ENCODE peak calls at places on chromosome 21, in six cellular contexts. K is psoas muscle, V is aorta, D is heart left ventricle, A is neural progenitor cell, Q is GM23248. X is an unnamed sample.

GRCh38 chr21:45727390-45727789 is 83.9 kb downstream of the PCBP3 start:
- DNase-seq in V (no peak), Q (no peak), K (no peak), D (no peak), A (no peak), X (no peak)

GRCh38 chr21:14591882-14592281 is 45.8 kb upstream of the SAMSN1 start:
- DNase-seq in D (no peak), A (no peak), K (peak), Q (peak), V (no peak), X (no peak)

GRCh38 chr21:33237446-33237845 is 7.7 kb downstream of the IFNAR2 start:
- DNase-seq in Q (no peak), A (no peak), K (no peak), V (no peak), D (no peak), X (no peak)

GRCh38 chr21:29271927-29272333 is 26.8 kb upstream of the BACH1 start:
- DNase-seq in D (no peak), V (no peak), A (no peak), K (no peak), Q (peak), X (no peak)

GRCh38 chr21:17925900-17926299 is 106.7 kb upstream of the C21orf91 start:
- DNase-seq in D (no peak), V (no peak), Q (peak), K (no peak), A (peak), X (peak)

GRCh38 chr21:44697811-44698734 is 1.1 kb downstream of the KRTAP10-12 start:
- DNase-seq in Q (no peak), D (no peak), A (peak), K (no peak), V (no peak), X (no peak)

GRCh38 chr21:43829575-43830119 is 35.4 kb upstream of the AGPAT3 start:
- DNase-seq in V (no peak), A (no peak), Q (no peak), D (no peak), K (no peak), X (no peak)

GRCh38 chr21:14685568-14685967 is 139.5 kb upstream of the SAMSN1 start:
- DNase-seq in D (no peak), K (no peak), A (no peak), V (no peak), Q (no peak), X (no peak)

GRCh38 chr21:15134711-15135110 is 69.9 kb upstream of the NRIP1 start:
- DNase-seq in A (no peak), Q (no peak), K (no peak), D (no peak), V (no peak), X (no peak)

GRCh38 chr21:29025328-29025713 is 853 bp downstream of the USP16 start:
- DNase-seq in V (no peak), D (no peak), K (no peak), Q (peak), A (peak), X (peak)

GRCh38 chr21:44702973-44703730 is 6.2 kb downstream of the KRTAP10-12 start:
- DNase-seq in Q (no peak), D (no peak), K (no peak), A (no peak), V (no peak), X (no peak)

GRCh38 chr21:45365608-45366241 is 39.2 kb upstream of the COL18A1 start:
- DNase-seq in Q (peak), A (peak), K (no peak), V (no peak), D (peak), X (peak)

GRCh38 chr21:43921602-43921978 is 56.6 kb downstream of the AGPAT3 start:
- DNase-seq in K (no peak), V (peak), D (no peak), A (peak), Q (no peak), X (no peak)

GRCh38 chr21:34276711-34277425 is 86.9 kb upstream of the KCNE2 start:
- DNase-seq in K (no peak), D (no peak), Q (peak), V (no peak), A (no peak), X (no peak)

GRCh38 chr21:23804866-23805265 is 1802.4 kb downstream of the MRPL39 start:
- DNase-seq in K (no peak), V (no peak), D (no peak), A (no peak), Q (no peak), X (no peak)

GRCh38 chr21:45000637-45001133 is 60.9 kb downstream of the SLX9 start:
- DNase-seq in A (no peak), K (no peak), V (no peak), Q (no peak), D (peak), X (no peak)

GRCh38 chr21:36385909-36386642 is 884 bp downstream of the CHAF1B start:
- DNase-seq in Q (peak), A (peak), D (no peak), V (no peak), K (no peak), X (peak)
- H3K27ac ChIP-seq in Q (no peak), A (no peak), D (no peak), V (no peak), K (peak), X (no peak)

GRCh38 chr21:39137248-39138186 is 45.7 kb downstream of the PSMG1 start:
- DNase-seq in K (no peak), Q (peak), V (no peak), D (no peak), A (peak), X (peak)
- H3K27ac ChIP-seq in K (no peak), Q (no peak), V (no peak), D (peak), A (no peak), X (peak)

DNA sequence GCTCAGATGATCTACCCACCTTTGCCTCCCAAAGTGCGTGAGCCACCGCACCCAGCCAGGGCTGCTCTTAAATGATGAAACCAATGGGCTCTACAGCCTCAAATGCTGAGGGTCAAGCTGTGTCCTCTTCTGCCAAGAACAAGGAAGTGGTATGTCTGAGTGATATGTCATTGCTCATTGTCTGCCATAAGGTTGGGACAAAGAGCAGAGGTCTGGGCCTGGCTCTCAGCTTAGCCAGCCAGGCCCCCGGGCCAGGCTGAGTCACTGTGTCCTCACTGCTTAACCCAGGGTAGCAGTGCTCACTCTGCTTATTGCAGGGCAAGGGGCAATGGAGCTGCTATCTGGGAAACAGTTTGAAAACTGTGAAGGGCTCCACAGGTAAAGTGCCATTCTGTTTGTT is 8.3 kb upstream of the ETS2 start:
- DNase-seq in K (no peak), A (no peak), D (no peak), V (no peak), Q (peak), X (no peak)
- H3K27ac ChIP-seq in K (no peak), A (no peak), D (no peak), V (no peak), Q (no peak), X (peak)

DNA sequence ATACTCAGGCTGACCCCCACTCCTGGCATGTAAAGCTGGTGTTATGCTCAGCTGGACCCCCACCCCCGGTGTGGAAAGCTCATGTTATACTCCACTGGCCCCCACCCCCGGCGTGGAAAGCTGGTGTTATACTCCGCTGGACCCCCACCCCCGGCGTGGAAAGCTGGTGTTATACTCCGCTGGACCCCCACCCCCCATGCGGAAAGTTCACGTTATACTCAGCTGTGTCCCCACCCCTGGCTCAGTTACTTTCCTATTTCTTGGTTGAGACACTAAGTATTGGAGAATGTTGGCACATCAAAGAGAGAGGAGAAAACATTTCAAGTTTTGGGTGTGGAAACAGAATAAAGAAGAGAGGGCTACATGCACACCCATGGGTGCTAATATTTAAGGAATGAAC is 37.8 kb downstream of the UMODL1 start:
- DNase-seq in V (no peak), D (peak), K (no peak), A (no peak), Q (peak), X (no peak)
- H3K27ac ChIP-seq in V (no peak), D (no peak), K (no peak), A (no peak), Q (no peak), X (no peak)

DNA sequence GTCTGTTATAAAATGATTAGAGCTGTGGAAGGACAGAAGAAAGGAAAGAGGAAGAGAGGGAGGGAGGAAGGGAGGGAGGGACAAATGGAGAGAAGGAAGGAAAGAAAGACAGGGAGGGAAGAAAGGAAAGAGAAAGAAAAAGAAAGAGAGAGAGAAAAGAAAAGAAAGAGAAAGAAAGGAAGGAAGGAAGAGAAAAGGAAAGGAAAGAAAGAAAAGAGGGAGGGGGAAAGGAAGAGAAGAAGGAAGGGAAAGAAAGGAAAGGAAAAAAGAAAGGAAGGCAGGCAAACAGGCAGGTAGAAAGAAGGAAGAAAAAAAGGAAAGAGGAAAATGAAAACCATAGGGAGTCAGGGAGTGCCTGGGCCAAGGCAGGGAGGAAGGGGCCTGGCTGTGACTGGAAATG is 14.5 kb upstream of the BACE2 start:
- DNase-seq in Q (no peak), V (no peak), D (no peak), A (no peak), K (no peak), X (no peak)
- H3K27ac ChIP-seq in Q (no peak), V (no peak), D (no peak), A (no peak), K (no peak), X (no peak)

GRCh38 chr21:32134441-32135159 is 144.2 kb downstream of the MIS18A start:
- DNase-seq in V (no peak), A (no peak), Q (no peak), K (no peak), D (no peak), X (no peak)

GRCh38 chr21:32131960-32132359 is 146.9 kb downstream of the MIS18A start:
- DNase-seq in Q (peak), K (no peak), V (no peak), D (no peak), A (no peak), X (no peak)

GRCh38 chr21:32131164-32131563 is 147.7 kb downstream of the MIS18A start:
- DNase-seq in A (no peak), Q (no peak), D (no peak), V (no peak), K (no peak), X (no peak)

GRCh38 chr21:32132409-32132808 is 146.4 kb downstream of the MIS18A start:
- DNase-seq in Q (no peak), V (no peak), D (no peak), K (no peak), A (no peak), X (no peak)

GRCh38 chr21:32132911-32133310 is 145.9 kb downstream of the MIS18A start:
- DNase-seq in Q (no peak), V (no peak), D (no peak), K (no peak), A (no peak), X (no peak)
- H3K27ac ChIP-seq in Q (no peak), V (no peak), D (no peak), K (no peak), A (no peak), X (no peak)